ENCODE peak calls at places on chromosomes 12 and 14, in seven cellular contexts. A is transverse colon; T is GM12878; R is CD8-positive, alpha-beta T cell; J is pancreas; C is CD8-positive, alpha-beta memory T cell; D is PC-3. F is an unnamed sample.

GRCh38 chr12:7190268-7191055 is 976 bp downstream of the PEX5 start:
- DNase-seq in C (no peak), R (no peak), J (no peak), D (no peak), T (no peak), A (peak; percentile 32), F (peak; percentile 8)

GRCh38 chr12:102879144-102879763 is 37.8 kb downstream of the PAH start:
- DNase-seq in T (peak; percentile 51), A (no peak), J (no peak), D (peak; percentile 75), C (no peak), R (no peak), F (no peak)

GRCh38 chr14:35944847-35945246 is 118.7 kb downstream of the BRMS1L start:
- DNase-seq in J (no peak), T (no peak), D (peak; percentile 64), R (no peak), C (no peak), A (peak; percentile 26), F (no peak)

GRCh38 chr12:25186038-25186787 is 8.7 kb downstream of the DNAI7 start:
- DNase-seq in D (no peak), C (no peak), A (no peak), T (peak; percentile 43), J (no peak), R (no peak), F (no peak)

GRCh38 chr12:65518771-65519170 is 240.3 kb downstream of the MSRB3 start:
- DNase-seq in A (no peak), C (no peak), D (peak; percentile 26), T (no peak), J (no peak), R (no peak), F (no peak)

GRCh38 chr12:94656556-94656955 is 6.2 kb upstream of the TMCC3 start:
- DNase-seq in R (no peak), D (no peak), T (no peak), A (no peak), J (no peak), C (no peak), F (no peak)

GRCh38 chr14:33908540-33909223 is 42.2 kb downstream of the EGLN3 start:
- DNase-seq in A (peak; percentile 47), C (no peak), R (no peak), J (no peak), T (no peak), D (peak; percentile 16), F (no peak)

GRCh38 chr12:95396849-95397498 is 77.0 kb upstream of the METAP2 start:
- DNase-seq in C (no peak), R (no peak), J (no peak), A (no peak), T (no peak), D (peak; percentile 78), F (no peak)

GRCh38 chr12:29350080-29350479 is 30.9 kb downstream of the ERGIC2 start:
- DNase-seq in T (no peak), A (no peak), R (no peak), C (no peak), J (no peak), D (peak; percentile 94), F (no peak)

GRCh38 chr14:24115451-24116110 is 832 bp upstream of the NRL start:
- DNase-seq in A (no peak), D (no peak), T (no peak), R (no peak), C (no peak), J (peak; percentile 56), F (no peak)

DNA sequence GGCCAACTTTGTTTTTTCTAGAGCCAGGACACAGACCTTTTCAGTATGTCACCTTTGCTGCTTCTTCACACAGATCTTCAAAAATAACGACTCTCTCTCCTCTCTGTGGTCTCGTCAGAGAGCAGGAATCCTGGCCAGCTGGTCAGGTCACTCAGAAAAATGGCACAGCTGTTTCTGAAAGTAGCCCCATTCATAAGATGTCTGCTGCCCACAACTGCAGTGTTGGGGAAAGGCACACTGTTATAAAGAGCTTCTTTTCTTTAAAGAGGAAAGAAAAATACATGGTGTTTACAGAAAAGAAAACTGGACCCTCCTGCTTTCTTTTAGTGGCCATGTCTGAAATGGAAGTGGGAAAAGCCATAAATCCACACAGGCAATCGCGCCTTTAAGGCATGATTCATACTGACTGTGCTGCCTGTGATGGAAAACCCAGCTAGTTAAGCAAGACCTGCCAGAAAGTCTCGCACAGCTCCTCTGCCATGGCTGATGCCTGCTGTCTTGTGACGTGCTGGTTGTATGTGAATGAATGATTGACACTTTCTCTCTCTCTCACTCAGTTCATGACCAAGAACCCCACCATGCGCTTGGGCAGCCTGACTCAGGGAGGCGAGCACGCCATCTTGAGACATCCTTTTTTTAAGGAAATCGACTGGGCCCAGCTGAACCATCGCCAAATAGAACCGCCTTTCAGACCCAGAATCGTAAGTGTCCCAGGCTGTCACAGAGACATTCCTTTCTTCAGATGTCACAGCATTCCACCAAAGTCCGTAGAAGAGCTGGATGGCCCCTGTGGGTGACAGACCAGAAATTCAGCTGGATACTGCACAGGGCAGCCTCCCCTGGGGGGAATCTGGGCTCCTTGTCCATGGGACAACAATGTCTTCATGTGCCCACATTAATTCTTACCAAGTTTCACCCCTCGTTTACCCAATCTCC is 147.9 kb upstream of the HIF1A start:
- DNase-seq in R (no peak), D (peak; percentile 95), C (no peak), J (no peak), A (no peak), T (no peak), F (no peak)
- H3K4me1 ChIP-seq in R (peaks cover 8% of the 10 kb centered on the region), D (peaks cover 34% of the 10 kb centered on the region), C (peaks cover 11% of the 10 kb centered on the region), J (peaks cover 21% of the 10 kb centered on the region), A (peaks cover 12% of the 10 kb centered on the region), T (peaks cover 3% of the 10 kb centered on the region), F (peaks cover 14% of the 10 kb centered on the region)

GRCh38 chr14:89415139-89415538 is 1.9 kb downstream of the FOXN3 start:
- DNase-seq in R (no peak), A (no peak), T (no peak), D (no peak), J (no peak), C (no peak), F (no peak)
- H3K4me3 ChIP-seq in R (no peak overlapping the region), A (no peak overlapping the region), T (peak overlapping the region; percentile 85), D (peak overlapping the region; percentile 95), J (no peak overlapping the region), C (no peak overlapping the region), F (no peak overlapping the region)

DNA sequence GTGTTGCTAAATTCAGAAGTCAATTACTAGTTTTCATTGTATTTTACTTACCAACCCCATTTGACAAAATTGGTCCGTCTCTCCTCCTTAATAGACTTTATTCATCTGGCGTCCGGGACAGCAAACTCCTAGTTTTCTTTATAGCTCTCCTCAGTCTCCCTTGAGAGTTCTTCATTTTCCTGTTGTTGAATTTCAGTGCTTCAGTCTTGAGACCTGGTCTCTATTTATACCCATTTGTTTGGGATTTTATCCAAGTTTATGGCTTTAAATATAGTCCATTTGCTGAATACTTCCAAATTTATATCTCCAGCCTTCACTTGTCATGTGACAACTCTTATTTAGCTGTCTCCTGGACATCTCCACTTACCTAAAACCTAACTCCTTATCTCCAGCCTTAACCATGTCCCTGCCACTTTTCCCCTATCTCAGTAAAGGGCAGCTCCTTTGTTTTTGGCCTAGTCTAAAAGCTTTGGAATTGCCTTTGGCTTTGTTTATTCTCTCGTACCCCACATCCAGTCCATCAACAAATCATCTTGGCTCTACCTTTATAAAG is 23.5 kb downstream of the KTN1 start:
- DNase-seq in C (no peak), J (no peak), D (no peak), R (no peak), T (no peak), A (no peak), F (no peak)
- H3K4me1 ChIP-seq in C (peaks cover 23% of the 10 kb centered on the region), J (peaks cover 28% of the 10 kb centered on the region), D (peaks cover 62% of the 10 kb centered on the region), R (peaks cover 10% of the 10 kb centered on the region), T (no peaks in the 10 kb centered on the region), A (peaks cover 37% of the 10 kb centered on the region), F (peaks cover 17% of the 10 kb centered on the region)

GRCh38 chr12:131233737-131234474 is 280.2 kb downstream of the ADGRD1 start:
- DNase-seq in C (no peak), T (no peak), A (no peak), J (no peak), R (no peak), D (no peak), F (no peak)
- H3K4me3 ChIP-seq in C (no peak overlapping the region), T (no peak overlapping the region), A (no peak overlapping the region), J (no peak overlapping the region), R (no peak overlapping the region), D (no peak overlapping the region), F (no peak overlapping the region)

GRCh38 chr14:103517626-103518415 is 4.8 kb downstream of the CKB start:
- DNase-seq in T (no peak), R (no peak), D (no peak), C (peak; percentile 40), A (peak; percentile 64), J (peak; percentile 68), F (no peak)
- H3K4me1 ChIP-seq in T (peaks cover 25% of the 10 kb centered on the region), R (peaks cover 24% of the 10 kb centered on the region), D (peaks cover 9% of the 10 kb centered on the region), C (peaks cover 13% of the 10 kb centered on the region), A (peaks cover 33% of the 10 kb centered on the region), J (peaks cover 10% of the 10 kb centered on the region), F (peaks cover 20% of the 10 kb centered on the region)

GRCh38 chr14:105397350-105397931 is 897 bp upstream of the TEX22 start:
- DNase-seq in A (no peak), R (no peak), C (no peak), D (no peak), T (no peak), J (peak; percentile 44), F (no peak)
- H3K4me3 ChIP-seq in A (peak overlapping the region; percentile 62), R (peak overlapping the region; percentile 76), C (peak overlapping the region; percentile 70), D (peak overlapping the region; percentile 90), T (peak overlapping the region; percentile 88), J (peak overlapping the region; percentile 91), F (peak overlapping the region; percentile 57)

GRCh38 chr14:51600658-51601057 is 51.1 kb upstream of the FRMD6 start:
- DNase-seq in D (no peak), J (no peak), A (no peak), R (no peak), C (no peak), T (no peak), F (no peak)

GRCh38 chr14:51595831-51596472 is 55.8 kb upstream of the FRMD6 start:
- DNase-seq in T (no peak), J (no peak), A (no peak), R (no peak), C (no peak), D (no peak), F (no peak)

GRCh38 chr14:51596473-51596870 is 55.2 kb upstream of the FRMD6 start:
- DNase-seq in A (no peak), C (no peak), J (no peak), T (no peak), R (peak; percentile 28), D (no peak), F (no peak)

GRCh38 chr14:51593397-51593796 is 58.3 kb upstream of the FRMD6 start:
- DNase-seq in C (no peak), J (no peak), R (no peak), T (peak; percentile 30), A (no peak), D (no peak), F (no peak)

DNA sequence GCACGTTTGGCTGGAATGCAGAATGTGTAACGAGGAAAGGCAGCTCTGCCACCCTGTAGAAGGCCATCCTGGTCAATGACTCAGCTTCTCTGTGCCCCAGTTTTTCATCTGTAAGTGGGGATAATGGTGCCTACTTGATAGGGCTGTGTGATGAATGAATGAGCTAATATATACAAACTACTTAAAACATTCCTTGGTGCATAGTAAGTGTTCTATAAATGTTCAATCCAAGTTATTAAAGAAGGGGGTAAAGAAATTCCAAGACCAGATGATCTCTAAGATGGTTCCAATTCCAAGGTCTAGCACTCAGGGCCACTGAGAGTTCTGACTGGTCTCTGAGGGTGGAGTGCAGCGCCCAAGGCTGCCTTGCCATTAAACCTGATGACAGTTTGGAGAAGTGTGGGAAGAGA is 54.2 kb upstream of the FRMD6 start:
- DNase-seq in C (no peak), T (no peak), J (no peak), A (no peak), D (no peak), R (no peak), F (no peak)
- H3K4me1 ChIP-seq in C (no peaks in the 10 kb centered on the region), T (peaks cover 4% of the 10 kb centered on the region), J (peaks cover 7% of the 10 kb centered on the region), A (no peaks in the 10 kb centered on the region), D (no peaks in the 10 kb centered on the region), R (no peaks in the 10 kb centered on the region), F (no peaks in the 10 kb centered on the region)

F was measured in CD4-positive, alpha-beta memory T cell.